ENCODE peak calls at places on chromosomes 13 and 19, in nine cellular contexts. X, S, B, R, O, Q, E, J and W are unnamed samples.

GRCh38 chr19:44071824-44072542 is at the start of gene ZNF284:
- DNase-seq in X (peak; percentile 89), S (peak; percentile 87), B (peak; percentile 86), R (peak; percentile 78), O (peak; percentile 73), Q (peak; percentile 90), E (peak; percentile 68), J (peak; percentile 88), W (peak; percentile 74)

GRCh38 chr13:111899714-111900389 is 167.1 kb upstream of the SOX1 start:
- DNase-seq in X (no peak), S (no peak), B (no peak), R (no peak), O (no peak), Q (no peak), E (no peak), J (no peak), W (no peak)

GRCh38 chr13:108060111-108060510 is 155.2 kb downstream of the LIG4 start:
- DNase-seq in X (no peak), S (no peak), B (peak; percentile 73), R (no peak), O (no peak), Q (no peak), E (no peak), J (no peak), W (no peak)

GRCh38 chr13:20810808-20811207 is 37.0 kb upstream of the EEF1AKMT1 start:
- DNase-seq in X (no peak), S (no peak), B (no peak), R (no peak), O (no peak), Q (no peak), E (no peak), J (no peak), W (no peak)

GRCh38 chr19:18306209-18306902 is 16.5 kb downstream of the LSM4 start:
- DNase-seq in X (no peak), S (no peak), B (no peak), R (no peak), O (no peak), Q (no peak), E (no peak), J (no peak), W (no peak)

GRCh38 chr13:101343128-101343787 is 73.0 kb downstream of the NALCN start:
- DNase-seq in X (peak; percentile 54), S (no peak), B (no peak), R (no peak), O (no peak), Q (peak; percentile 62), E (no peak), J (no peak), W (no peak)

GRCh38 chr13:48176781-48177180 is 56.2 kb upstream of the ITM2B start:
- DNase-seq in X (no peak), S (no peak), B (no peak), R (no peak), O (no peak), Q (no peak), E (no peak), J (no peak), W (no peak)

GRCh38 chr19:18119243-18120105 is 21.9 kb downstream of the MAST3 start:
- DNase-seq in X (no peak), S (no peak), B (no peak), R (peak; percentile 36), O (no peak), Q (no peak), E (no peak), J (peak; percentile 75), W (no peak)

GRCh38 chr13:111115841-111116500 is 861 bp downstream of the ARHGEF7 start:
- DNase-seq in X (peak; percentile 91), S (peak; percentile 48), B (no peak), R (no peak), O (no peak), Q (peak; percentile 77), E (no peak), J (no peak), W (no peak)

GRCh38 chr19:31015778-31016177 is 333.5 kb downstream of the TSHZ3 start:
- DNase-seq in X (no peak), S (no peak), B (no peak), R (no peak), O (no peak), Q (no peak), E (no peak), J (no peak), W (no peak)

GRCh38 chr19:32642771-32643170 is 32.2 kb downstream of the ANKRD27 start:
- DNase-seq in X (no peak), S (no peak), B (no peak), R (no peak), O (no peak), Q (no peak), E (peak; percentile 55), J (peak; percentile 92), W (no peak)

GRCh38 chr19:43316591-43317319 is 36.7 kb upstream of the CD177 start:
- DNase-seq in X (peak; percentile 40), S (no peak), B (peak; percentile 19), R (no peak), O (peak; percentile 32), Q (peak; percentile 68), E (no peak), J (no peak), W (no peak)

GRCh38 chr19:10009269-10009665 is 1.0 kb downstream of the COL5A3 start:
- DNase-seq in X (peak; percentile 90), S (peak; percentile 80), B (no peak), R (no peak), O (no peak), Q (peak; percentile 93), E (no peak), J (peak; percentile 48), W (no peak)

GRCh38 chr19:12669272-12670158 is 2.9 kb downstream of the WDR83 start:
- DNase-seq in X (peak; percentile 85), S (peak; percentile 85), B (peak; percentile 80), R (peak; percentile 82), O (peak; percentile 82), Q (peak; percentile 91), E (peak; percentile 52), J (peak; percentile 79), W (peak; percentile 86)

GRCh38 chr19:39070888-39071287 is 13.3 kb upstream of the ACP7 start:
- DNase-seq in X (peak; percentile 25), S (no peak), B (no peak), R (no peak), O (no peak), Q (peak; percentile 37), E (no peak), J (no peak), W (no peak)

GRCh38 chr13:28655566-28655965 is 3.4 kb upstream of the POMP start:
- DNase-seq in X (peak; percentile 62), S (no peak), B (no peak), R (no peak), O (no peak), Q (peak; percentile 79), E (no peak), J (no peak), W (no peak)

GRCh38 chr13:24459234-24459633 is 53.3 kb downstream of the PARP4 start:
- DNase-seq in X (peak; percentile 80), S (no peak), B (no peak), R (no peak), O (no peak), Q (peak; percentile 70), E (no peak), J (peak; percentile 24), W (no peak)

GRCh38 chr13:114120486-114121430 is 11.7 kb downstream of the RASA3 start:
- DNase-seq in X (no peak), S (no peak), B (no peak), R (no peak), O (no peak), Q (no peak), E (no peak), J (peak; percentile 14), W (no peak)

GRCh38 chr13:76637651-76638111 is 248.5 kb downstream of the KCTD12 start:
- DNase-seq in X (peak; percentile 69), S (no peak), B (no peak), R (no peak), O (no peak), Q (peak; percentile 87), E (no peak), J (no peak), W (no peak)

GRCh38 chr19:40771101-40771539 is 4.2 kb upstream of the MIA start:
- DNase-seq in X (peak; percentile 27), S (no peak), B (no peak), R (no peak), O (no peak), Q (peak; percentile 24), E (no peak), J (no peak), W (no peak)

GRCh38 chr19:39953915-39954314 is 17.1 kb upstream of the PSMC4 start:
- DNase-seq in X (no peak), S (no peak), B (no peak), R (no peak), O (no peak), Q (no peak), E (no peak), J (no peak), W (no peak)

GRCh38 chr19:48558018-48558684 is 6.2 kb downstream of the SULT2B1 start:
- DNase-seq in X (peak; percentile 80), S (no peak), B (peak; percentile 40), R (no peak), O (no peak), Q (peak; percentile 71), E (no peak), J (no peak), W (no peak)

GRCh38 chr19:37506387-37507166 is at the start of gene ZNF793:
- DNase-seq in X (peak; percentile 77), S (peak; percentile 90), B (no peak), R (peak; percentile 61), O (peak; percentile 92), Q (peak; percentile 85), E (peak; percentile 68), J (peak; percentile 87), W (peak; percentile 100)

GRCh38 chr13:110593430-110594130 is 21.8 kb upstream of the NAXD start:
- DNase-seq in X (peak; percentile 75), S (peak; percentile 69), B (peak; percentile 72), R (no peak), O (peak; percentile 28), Q (peak; percentile 76), E (no peak), J (peak; percentile 27), W (no peak)

GRCh38 chr19:55553217-55554182 is 8.2 kb upstream of the SBK3 start:
- DNase-seq in X (no peak), S (no peak), B (no peak), R (no peak), O (no peak), Q (no peak), E (no peak), J (no peak), W (no peak)

GRCh38 chr19:1567116-1567847 is 843 bp downstream of the MEX3D start:
- DNase-seq in X (no peak), S (no peak), B (no peak), R (no peak), O (no peak), Q (no peak), E (no peak), J (no peak), W (no peak)

GRCh38 chr13:24683833-24684599 is 3.8 kb downstream of the ATP12A start:
- DNase-seq in X (peak; percentile 51), S (peak; percentile 80), B (peak; percentile 59), R (no peak), O (peak; percentile 6), Q (peak; percentile 31), E (peak; percentile 30), J (peak; percentile 80), W (peak; percentile 29)

GRCh38 chr13:51044023-51044665 is 66.9 kb downstream of the C13orf42 start:
- DNase-seq in X (no peak), S (no peak), B (no peak), R (no peak), O (no peak), Q (no peak), E (no peak), J (no peak), W (no peak)

GRCh38 chr13:45078003-45078402 is 42.3 kb upstream of the GTF2F2 start:
- DNase-seq in X (no peak), S (no peak), B (no peak), R (no peak), O (no peak), Q (no peak), E (no peak), J (no peak), W (no peak)

GRCh38 chr19:6519289-6519688 is 11.5 kb upstream of the TNFSF9 start:
- DNase-seq in X (peak; percentile 90), S (no peak), B (no peak), R (no peak), O (no peak), Q (peak; percentile 90), E (no peak), J (no peak), W (no peak)

GRCh38 chr19:32407004-32407992 is 1.7 kb downstream of the DPY19L3 start:
- DNase-seq in X (peak; percentile 89), S (no peak), B (no peak), R (peak; percentile 35), O (peak; percentile 69), Q (peak; percentile 80), E (no peak), J (no peak), W (peak; percentile 57)